ENCODE peak calls at places on chromosomes 1 and 21, in eight cellular contexts. L is upper lobe of right lung, M is ascending aorta, H is neural progenitor cell, U is left ventricle myocardium inferior, S is mesendoderm, P is AG04450, I is A549. X is an unnamed sample.
A peak's percentile ranks its signal among the peaks of the same experiment; 100 is the strongest.

GRCh38 chr21:44063151-44063912 is 43.9 kb upstream of the PWP2 start:
- DNase-seq in M (no peak), P (no peak), H (no peak), I (no peak), U (no peak), L (no peak), S (no peak), X (no peak)

GRCh38 chr1:166169182-166169581 is 2.4 kb upstream of the FAM78B start:
- DNase-seq in L (no peak), M (no peak), H (no peak), U (no peak), I (no peak), P (no peak), S (no peak), X (no peak)

GRCh38 chr1:203627819-203628184 is 1.2 kb downstream of the ATP2B4 start:
- DNase-seq in P (no peak), L (no peak), U (peak; percentile 29), S (no peak), I (no peak), H (peak; percentile 34), M (no peak), X (no peak)

GRCh38 chr21:16891821-16892220 is 621.0 kb upstream of the CXADR start:
- DNase-seq in I (no peak), M (no peak), H (no peak), U (no peak), P (peak; percentile 29), L (no peak), S (peak; percentile 76), X (peak; percentile 83)

GRCh38 chr21:25809013-25809412 is 74.2 kb downstream of the GABPA start:
- DNase-seq in H (no peak), I (no peak), M (no peak), P (no peak), U (no peak), L (no peak), S (no peak), X (no peak)

GRCh38 chr1:220803401-220804201 is 16.9 kb downstream of the MTARC1 start:
- DNase-seq in U (no peak), H (peak; percentile 41), S (peak; percentile 49), P (no peak), M (no peak), L (no peak), I (peak; percentile 30), X (peak; percentile 48)

GRCh38 chr1:67604778-67605177 is 80.2 kb upstream of the GADD45A start:
- DNase-seq in S (peak; percentile 39), U (no peak), M (no peak), P (no peak), I (no peak), L (no peak), H (peak; percentile 54), X (no peak)

GRCh38 chr1:231781887-231782286 is 155.3 kb downstream of the DISC1 start:
- DNase-seq in M (no peak), S (peak; percentile 36), P (no peak), H (no peak), I (no peak), L (no peak), U (no peak), X (no peak)

GRCh38 chr1:70290248-70290647 is 64.3 kb downstream of the ANKRD13C start:
- DNase-seq in P (peak; percentile 10), L (no peak), U (no peak), I (no peak), M (no peak), S (no peak), H (no peak), X (peak; percentile 3)

GRCh38 chr1:208146650-208147049 is 97.5 kb downstream of the PLXNA2 start:
- DNase-seq in U (no peak), I (no peak), P (no peak), M (no peak), H (no peak), L (no peak), S (no peak), X (no peak)

GRCh38 chr1:65964123-65964522 is 171.4 kb downstream of the PDE4B start:
- DNase-seq in P (no peak), L (no peak), M (no peak), S (no peak), H (no peak), U (no peak), I (no peak), X (no peak)

GRCh38 chr21:46001821-46002681 is 20.5 kb downstream of the COL6A1 start:
- DNase-seq in U (peak; percentile 19), S (no peak), I (no peak), P (no peak), M (no peak), H (no peak), L (no peak), X (no peak)

GRCh38 chr1:53061859-53062714 is at the start of gene PODN:
- DNase-seq in M (no peak), I (no peak), S (no peak), P (no peak), L (peak; percentile 70), U (peak; percentile 57), H (peak; percentile 64), X (no peak)

GRCh38 chr1:2115922-2116341 is 65.7 kb downstream of the PRKCZ start:
- DNase-seq in M (no peak), H (peak; percentile 77), P (no peak), I (no peak), S (peak; percentile 67), U (no peak), L (peak; percentile 55), X (peak; percentile 28)

GRCh38 chr21:46518983-46519583 is 60.4 kb downstream of the DIP2A start:
- DNase-seq in L (no peak), P (no peak), U (no peak), I (no peak), M (no peak), S (peak; percentile 18), H (no peak), X (peak; percentile 36)

GRCh38 chr1:241924080-241924808 is 33.3 kb upstream of the BECN2 start:
- DNase-seq in U (no peak), H (no peak), I (no peak), L (no peak), P (no peak), M (no peak), S (no peak), X (no peak)

DNA sequence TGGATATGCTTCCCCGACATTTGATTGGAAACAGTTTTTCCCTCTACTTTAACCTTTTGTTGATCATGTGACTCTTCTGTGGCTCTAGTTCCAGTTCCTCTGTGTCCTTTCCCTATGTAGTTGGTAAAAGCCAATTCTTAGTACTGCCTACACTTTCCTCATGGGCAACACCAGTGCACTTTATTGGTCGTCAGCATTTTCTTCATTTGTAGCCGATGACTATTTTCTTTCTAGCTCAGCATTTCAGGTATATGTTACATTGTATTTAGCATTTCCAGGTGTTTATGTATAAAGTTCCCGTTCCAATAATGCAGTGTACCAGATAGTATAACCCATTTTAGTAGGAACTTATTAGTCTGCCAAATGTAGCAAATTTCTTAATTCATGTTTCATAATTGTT is 27.6 kb upstream of the B3GALT2 start:
- DNase-seq in H (no peak), S (no peak), M (no peak), I (no peak), P (no peak), L (no peak), U (no peak), X (no peak)
- H3K27ac ChIP-seq in H (no peak overlapping the region), S (no peak overlapping the region), M (no peak overlapping the region), I (no peak overlapping the region), P (no peak overlapping the region), L (no peak overlapping the region), U (no peak overlapping the region), X (no peak overlapping the region)

GRCh38 chr1:97281962-97282361 is 560.4 kb downstream of the PTBP2 start:
- DNase-seq in I (no peak), S (no peak), P (no peak), U (no peak), M (no peak), H (no peak), L (no peak), X (no peak)

GRCh38 chr1:97271906-97272788 is 550.6 kb downstream of the PTBP2 start:
- DNase-seq in P (no peak), L (no peak), M (no peak), S (no peak), I (no peak), U (no peak), H (no peak), X (no peak)

DNA sequence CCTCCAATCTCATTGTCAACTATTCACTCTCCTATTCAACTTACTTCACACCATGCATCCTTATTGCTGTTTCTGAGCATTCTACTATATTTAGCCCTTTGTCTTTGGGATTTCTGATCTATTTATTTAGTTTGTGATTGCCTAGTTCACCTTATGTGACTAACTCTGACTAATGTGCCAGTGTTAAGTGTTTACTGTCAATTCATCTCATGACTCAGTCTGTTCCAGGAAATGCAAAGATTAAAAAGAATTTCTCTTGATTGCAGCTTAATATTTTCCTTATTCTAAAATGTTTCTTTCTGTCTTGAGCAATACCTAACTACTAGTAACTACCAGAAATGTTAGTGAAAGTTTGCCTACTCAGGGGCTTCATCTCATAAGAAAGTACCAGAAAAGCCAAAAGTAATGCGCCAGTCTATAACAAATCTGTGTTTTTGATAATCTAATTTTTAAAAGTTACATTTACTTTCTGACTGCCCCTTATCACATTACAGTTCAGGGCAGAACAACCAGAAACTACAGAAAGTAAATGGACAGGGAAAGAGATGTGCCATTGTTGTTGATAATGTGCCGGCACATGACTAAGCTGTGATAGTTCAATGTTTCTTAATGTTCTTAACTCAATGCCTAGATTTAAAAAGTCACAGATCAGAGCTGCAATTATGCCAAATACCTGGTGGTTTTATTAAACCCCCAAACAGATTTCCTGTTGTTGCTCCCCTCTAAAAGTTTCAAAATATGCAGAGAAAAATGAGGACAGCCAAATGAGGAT is 556.5 kb downstream of the PTBP2 start:
- DNase-seq in L (no peak), S (no peak), I (peak; percentile 2), H (no peak), P (no peak), U (no peak), M (no peak), X (no peak)
- H3K27ac ChIP-seq in L (no peak overlapping the region), S (no peak overlapping the region), I (peak overlapping the region; percentile 75), H (no peak overlapping the region), P (no peak overlapping the region), U (no peak overlapping the region), M (no peak overlapping the region), X (peak overlapping the region; percentile 49)

DNA sequence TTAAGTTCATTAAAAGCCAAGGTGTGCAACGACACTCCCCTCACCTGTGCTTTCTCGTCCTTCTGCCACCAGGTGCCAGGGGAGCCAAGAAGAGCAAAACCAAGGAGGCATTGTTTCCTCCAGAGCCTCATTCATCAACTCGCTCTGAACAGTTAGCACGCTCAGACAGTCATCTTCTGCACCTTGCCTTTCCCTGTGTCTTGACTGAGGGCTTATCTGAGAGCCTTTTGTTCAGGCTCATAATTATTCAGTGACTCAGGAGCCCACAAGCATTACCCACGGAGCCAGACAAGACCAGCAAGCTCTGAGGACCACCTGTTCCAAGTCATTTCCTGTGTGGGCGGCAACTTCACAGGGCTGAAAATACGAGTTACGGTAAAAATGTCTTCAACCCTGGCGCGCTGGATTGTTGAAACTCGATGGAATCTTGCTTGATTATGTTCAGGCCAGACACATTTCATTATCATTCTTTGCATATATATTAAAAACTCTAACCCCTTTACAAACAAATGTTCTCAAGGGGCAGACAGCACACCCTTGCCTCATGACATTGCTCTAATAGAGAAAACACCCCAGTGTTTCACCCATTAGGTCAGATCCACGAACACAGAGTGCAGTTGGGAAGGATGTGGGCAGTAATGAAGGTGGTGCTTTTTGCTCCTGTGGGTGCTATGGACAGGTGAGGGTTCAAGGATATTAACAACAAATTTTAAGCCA is 89.7 kb upstream of the RUNX1 start:
- DNase-seq in H (no peak), P (peak; percentile 61), S (no peak), L (no peak), M (no peak), I (no peak), U (no peak), X (peak; percentile 94)
- H3K27ac ChIP-seq in H (no peak overlapping the region), P (peak overlapping the region; percentile 41), S (no peak overlapping the region), L (no peak overlapping the region), M (no peak overlapping the region), I (no peak overlapping the region), U (no peak overlapping the region), X (peak overlapping the region; percentile 63)

GRCh38 chr1:150507912-150508864 is at the start of gene ECM1:
- DNase-seq in P (peak; percentile 46), I (peak; percentile 59), U (peak; percentile 61), M (peak; percentile 17), H (no peak), S (peak; percentile 82), L (no peak), X (peak; percentile 76)
- H3K27ac ChIP-seq in P (peak within 1 kb of the TSS; percentile 73), I (peak within 1 kb of the TSS; percentile 56), U (peak within 1 kb of the TSS; percentile 86), M (peak within 1 kb of the TSS; percentile 48), H (no peak within 1 kb of the TSS), S (no peak within 1 kb of the TSS), L (peak within 1 kb of the TSS; percentile 71), X (peak within 1 kb of the TSS; percentile 14)

X was measured in brain microvascular endothelial cell.